ENCODE peak calls at places on chromosomes 12 and 14, in four cellular contexts. G is stimulated activated CD8-positive, alpha-beta memory T cell treated with anti-CD3 and anti-CD28 coated beads, Interleukin-2, amount 100 ng/mL, for 1 hour; T is naive thymus-derived CD8-positive, alpha-beta T cell; N is NCI-H1436. Y is an unnamed sample.

GRCh38 chr12:124503305-124503704 is 64.1 kb downstream of the NCOR2 start:
- DNase-seq in G (no peak), N (no peak), T (no peak), Y (no peak)

GRCh38 chr14:85584481-85584880 is 54.5 kb downstream of the FLRT2 start:
- DNase-seq in T (no peak), N (no peak), G (no peak), Y (no peak)

GRCh38 chr12:127280393-127281275 is 986.3 kb upstream of the TMEM132C start:
- DNase-seq in T (peak), N (peak), G (peak), Y (no peak)

GRCh38 chr12:9372202-9372601 is 164.0 kb upstream of the PZP start:
- DNase-seq in T (no peak), G (no peak), N (no peak), Y (no peak)

GRCh38 chr12:104655059-104655609 is 198.4 kb downstream of the CHST11 start:
- DNase-seq in G (no peak), T (no peak), N (no peak), Y (no peak)

GRCh38 chr12:5789469-5789968 is 155.5 kb downstream of the ANO2 start:
- DNase-seq in G (no peak), T (no peak), N (no peak), Y (no peak)

GRCh38 chr12:81078469-81079196 is 754 bp downstream of the ACSS3 start:
- DNase-seq in T (no peak), N (no peak), G (no peak), Y (no peak)

GRCh38 chr12:7628401-7628961 is 37.2 kb downstream of the APOBEC1 start:
- DNase-seq in T (no peak), G (no peak), N (no peak), Y (no peak)

GRCh38 chr12:75933136-75933535 is 98.4 kb downstream of the PHLDA1 start:
- DNase-seq in G (no peak), N (no peak), T (no peak), Y (no peak)

GRCh38 chr14:76330411-76331327 is 45.3 kb upstream of the ESRRB start:
- DNase-seq in T (no peak), N (no peak), G (no peak), Y (no peak)

GRCh38 chr14:90439874-90440442 is 43.1 kb downstream of the CALM1 start:
- DNase-seq in T (no peak), N (no peak), G (no peak), Y (no peak)

GRCh38 chr12:2248087-2248900 is 195.5 kb downstream of the CACNA1C start:
- DNase-seq in G (no peak), N (no peak), T (no peak), Y (no peak)

GRCh38 chr14:28831126-28831525 is 64.5 kb downstream of the FOXG1 start:
- DNase-seq in T (no peak), N (no peak), G (no peak), Y (no peak)

GRCh38 chr14:105853907-105854599 is 327.7 kb downstream of the TMEM121 start:
- DNase-seq in T (no peak), N (no peak), G (no peak), Y (no peak)

GRCh38 chr14:23443411-23443812 is 8.0 kb upstream of the MYH7 start:
- DNase-seq in G (no peak), N (no peak), T (no peak), Y (no peak)

GRCh38 chr12:114588061-114588460 is 95.9 kb downstream of the TBX3 start:
- DNase-seq in N (no peak), G (no peak), T (no peak), Y (no peak)

GRCh38 chr12:47400251-47400650 is 305.6 kb downstream of the RPAP3 start:
- DNase-seq in T (no peak), G (no peak), N (no peak), Y (no peak)

GRCh38 chr14:61388173-61388975 is 67.0 kb downstream of the PRKCH start:
- DNase-seq in N (peak), G (no peak), T (peak), Y (no peak)

GRCh38 chr12:95918194-95918993 is 24.0 kb downstream of the CCDC38 start:
- DNase-seq in N (peak), T (peak), G (no peak), Y (no peak)

GRCh38 chr14:101876539-101876938 is 87.8 kb upstream of the DYNC1H1 start:
- DNase-seq in G (peak), T (peak), N (peak), Y (no peak)

GRCh38 chr14:104048758-104049496 is 36.6 kb upstream of the ASPG start:
- DNase-seq in T (no peak), N (no peak), G (no peak), Y (no peak)

GRCh38 chr14:61561657-61562276 is 133.5 kb upstream of the HIF1A start:
- DNase-seq in T (no peak), N (no peak), G (no peak), Y (peak)

GRCh38 chr14:104084251-104085002 is 1.1 kb upstream of the ASPG start:
- DNase-seq in G (no peak), N (no peak), T (no peak), Y (no peak)

GRCh38 chr14:100547633-100548294 is 39.5 kb downstream of the BEGAIN start:
- DNase-seq in T (peak), G (no peak), N (peak), Y (no peak)

GRCh38 chr12:124411953-124412645 is 117.2 kb downstream of the RFLNA start:
- DNase-seq in N (no peak), G (no peak), T (no peak), Y (no peak)

GRCh38 chr14:76968621-76969063 is 59.9 kb downstream of the IRF2BPL start:
- DNase-seq in G (no peak), T (no peak), N (no peak), Y (no peak)

GRCh38 chr12:59149995-59150642 is 229.8 kb upstream of the LRIG3 start:
- DNase-seq in G (no peak), T (no peak), N (peak), Y (no peak)

GRCh38 chr12:30970559-30971202 is 44.1 kb downstream of the TSPAN11 start:
- DNase-seq in G (no peak), N (no peak), T (no peak), Y (no peak)

GRCh38 chr14:32808574-32809098 is 130.0 kb upstream of the NPAS3 start:
- DNase-seq in T (no peak), G (no peak), N (no peak), Y (no peak)

GRCh38 chr14:92382677-92383076 is 59.7 kb downstream of the SLC24A4 start:
- DNase-seq in G (no peak), T (no peak), N (no peak), Y (no peak)

GRCh38 chr14:67674139-67674479 is 323 bp downstream of the VTI1B start:
- DNase-seq in G (peak), N (peak), T (no peak), Y (no peak)

GRCh38 chr14:90664911-90665695 is 151.1 kb downstream of the TTC7B start:
- DNase-seq in N (no peak), G (no peak), T (no peak), Y (no peak)

GRCh38 chr14:101186544-101186943 is 283.0 kb upstream of the RTL1 start:
- DNase-seq in N (no peak), T (no peak), G (no peak), Y (no peak)

GRCh38 chr12:46674126-46674525 is 151.7 kb downstream of the SLC38A4 start:
- DNase-seq in N (no peak), G (no peak), T (no peak), Y (no peak)